ENCODE peak calls at places on chromosome 22, in five cellular contexts. A is pulmonary artery endothelial cell, J is GM03348, P is T-helper 2 cell, R is sciatic nerve. X is an unnamed sample.

GRCh38 chr22:22709719-22710445 is 65.5 kb downstream of the GGTLC2 start:
- DNase-seq in A (no peak), J (no peak), P (no peak), R (no peak), X (no peak)

GRCh38 chr22:36411589-36412258 is 24.0 kb upstream of the MYH9 start:
- DNase-seq in A (no peak), J (no peak), P (peak), R (no peak), X (no peak)

GRCh38 chr22:22099833-22100812 is 117.5 kb upstream of the TOP3B start:
- DNase-seq in A (no peak), J (no peak), P (no peak), R (no peak), X (no peak)

GRCh38 chr22:32745251-32745995 is 56.1 kb upstream of the TIMP3 start:
- DNase-seq in A (no peak), J (peak), P (no peak), R (no peak), X (peak)

GRCh38 chr22:22945195-22945594 is 57.6 kb downstream of the IGLL5 start:
- DNase-seq in A (no peak), J (no peak), P (no peak), R (no peak), X (no peak)

GRCh38 chr22:18992543-18993198 is 56.6 kb upstream of the PRODH start:
- DNase-seq in A (no peak), J (no peak), P (no peak), R (no peak), X (no peak)

GRCh38 chr22:27482414-27482813 is 319.1 kb downstream of the MN1 start:
- DNase-seq in A (no peak), J (no peak), P (no peak), R (no peak), X (no peak)

GRCh38 chr22:45535400-45535799 is 32.7 kb downstream of the FBLN1 start:
- DNase-seq in A (no peak), J (no peak), P (no peak), R (no peak), X (no peak)

GRCh38 chr22:44398791-44399190 is 86.0 kb upstream of the SHISAL1 start:
- DNase-seq in A (no peak), J (no peak), P (no peak), R (peak), X (no peak)

GRCh38 chr22:19687561-19688300 is 26.6 kb upstream of the SEPTIN5 start:
- DNase-seq in A (no peak), J (no peak), P (no peak), R (no peak), X (no peak)

GRCh38 chr22:27507935-27508504 is 293.5 kb downstream of the MN1 start:
- DNase-seq in A (no peak), J (peak), P (no peak), R (no peak), X (no peak)

GRCh38 chr22:26354707-26355106 is 74.4 kb upstream of the ASPHD2 start:
- DNase-seq in A (no peak), J (no peak), P (no peak), R (no peak), X (no peak)

GRCh38 chr22:40312050-40312449 is 34.2 kb upstream of the ADSL start:
- DNase-seq in A (no peak), J (no peak), P (no peak), R (no peak), X (peak)

GRCh38 chr22:45686842-45687241 is 15.2 kb downstream of the ATXN10 start:
- DNase-seq in A (no peak), J (peak), P (no peak), R (no peak), X (no peak)

GRCh38 chr22:36865346-36865745 is 4.5 kb downstream of the NCF4 start:
- DNase-seq in A (no peak), J (peak), P (no peak), R (no peak), X (no peak)

GRCh38 chr22:37769056-37769455 is 38.7 kb upstream of the GCAT start:
- DNase-seq in A (no peak), J (no peak), P (no peak), R (no peak), X (no peak)

GRCh38 chr22:21972806-21973205 is 9.8 kb downstream of the TOP3B start:
- DNase-seq in A (no peak), J (no peak), P (no peak), R (no peak), X (no peak)

GRCh38 chr22:29925402-29925801 is 42.4 kb downstream of the MTMR3 start:
- DNase-seq in A (no peak), J (no peak), P (no peak), R (no peak), X (no peak)

GRCh38 chr22:45975266-45976161 is 1.4 kb downstream of the WNT7B start:
- DNase-seq in A (no peak), J (no peak), P (no peak), R (no peak), X (no peak)

GRCh38 chr22:44093791-44094190 is 69.7 kb downstream of the PARVB start:
- DNase-seq in A (no peak), J (no peak), P (no peak), R (no peak), X (no peak)

GRCh38 chr22:22770881-22771280 is 116.7 kb upstream of the IGLL5 start:
- DNase-seq in A (no peak), J (no peak), P (no peak), R (no peak), X (no peak)

GRCh38 chr22:33932997-33933396 is 12.7 kb upstream of the LARGE1 start:
- DNase-seq in A (no peak), J (no peak), P (no peak), R (no peak), X (no peak)

GRCh38 chr22:20963201-20964052 is 3.6 kb upstream of the AIFM3 start:
- DNase-seq in A (no peak), J (no peak), P (no peak), R (no peak), X (no peak)

GRCh38 chr22:50274311-50274710 is 4.1 kb upstream of the MAPK11 start:
- DNase-seq in A (no peak), J (peak), P (no peak), R (no peak), X (peak)

GRCh38 chr22:27474112-27474571 is 327.4 kb downstream of the MN1 start:
- DNase-seq in A (no peak), J (no peak), P (no peak), R (no peak), X (no peak)

GRCh38 chr22:38327805-38328204 is 10.6 kb upstream of the CSNK1E start:
- DNase-seq in A (peak), J (peak), P (no peak), R (no peak), X (peak)

GRCh38 chr22:32721328-32722180 is 80.0 kb upstream of the TIMP3 start:
- DNase-seq in A (no peak), J (no peak), P (no peak), R (no peak), X (no peak)

X was measured in adipocyte.